ENCODE peak calls at places on chromosomes 4 and X, in six cellular contexts. C, H, J, M, B and S are unnamed samples.

GRCh38 chrX:17738737-17739535 is 1.6 kb downstream of the SCML1 start:
- DNase-seq in H (no peak), C (no peak), B (no peak), J (no peak), M (no peak), S (peak; percentile 2)

GRCh38 chrX:63513825-63514574 is 162.9 kb upstream of the SPIN4 start:
- DNase-seq in H (no peak), J (no peak), C (peak; percentile 91), B (peak; percentile 78), M (no peak), S (no peak)

GRCh38 chr4:80912350-80912749 is 118.2 kb upstream of the BMP3 start:
- DNase-seq in J (no peak), C (no peak), B (no peak), H (no peak), M (no peak), S (no peak)

GRCh38 chr4:71162386-71162785 is 168.9 kb downstream of the DCK start:
- DNase-seq in H (no peak), C (no peak), B (no peak), M (no peak), J (no peak), S (no peak)

GRCh38 chr4:127479031-127479622 is 153.6 kb upstream of the INTU start:
- DNase-seq in H (no peak), B (peak; percentile 6), J (no peak), C (peak; percentile 61), M (no peak), S (peak; percentile 26)

GRCh38 chr4:181877329-181877848 is 365.8 kb upstream of the TENM3 start:
- DNase-seq in H (no peak), J (no peak), C (peak; percentile 44), M (no peak), B (peak; percentile 5), S (no peak)

GRCh38 chrX:18810416-18810815 is 103.0 kb downstream of the PPEF1 start:
- DNase-seq in M (no peak), J (no peak), C (no peak), H (no peak), B (no peak), S (no peak)

GRCh38 chr4:182391111-182391684 is 148.0 kb downstream of the TENM3 start:
- DNase-seq in M (no peak), H (no peak), C (no peak), B (no peak), J (no peak), S (no peak)

GRCh38 chrX:85243761-85244410 is at the start of the genes SATL1 and ZNF711:
- DNase-seq in H (peak; percentile 61), C (peak; percentile 1), B (peak; percentile 29), M (no peak), J (peak; percentile 85), S (peak; percentile 65)

GRCh38 chr4:166277851-166278250 is 404.8 kb downstream of the TLL1 start:
- DNase-seq in J (no peak), B (no peak), C (no peak), H (no peak), M (no peak), S (no peak)

GRCh38 chr4:108060164-108060563 is 70.5 kb downstream of the HADH start:
- DNase-seq in C (peak; percentile 51), J (no peak), H (no peak), M (no peak), B (peak; percentile 35), S (no peak)

GRCh38 chrX:1355131-1355799 is 18.7 kb downstream of the IL3RA start:
- DNase-seq in H (peak; percentile 49), B (no peak), M (no peak), J (peak; percentile 25), C (no peak), S (peak; percentile 11)

GRCh38 chr4:163701915-163702314 is 207.4 kb downstream of the TMA16 start:
- DNase-seq in C (peak; percentile 43), H (no peak), B (peak; percentile 78), M (no peak), J (no peak), S (no peak)

GRCh38 chrX:30888526-30889146 is 418 bp downstream of the TAB3 start:
- DNase-seq in H (no peak), B (no peak), J (peak; percentile 16), C (peak; percentile 19), M (no peak), S (no peak)

GRCh38 chr4:23212558-23212957 is 519.8 kb downstream of the GBA3 start:
- DNase-seq in B (no peak), H (no peak), M (no peak), J (no peak), C (no peak), S (no peak)

GRCh38 chr4:37540486-37540885 is 145.7 kb downstream of the RELL1 start:
- DNase-seq in C (no peak), J (no peak), H (no peak), B (no peak), M (no peak), S (no peak)

GRCh38 chr4:5891563-5892320 is 1.1 kb downstream of the CRMP1 start:
- DNase-seq in H (no peak), B (no peak), M (no peak), C (no peak), J (no peak), S (no peak)

GRCh38 chr4:5893591-5893990 is 705 bp upstream of the CRMP1 start:
- DNase-seq in H (no peak), J (no peak), M (no peak), B (no peak), C (no peak), S (no peak)

GRCh38 chr4:5892321-5893012 is 419 bp downstream of the CRMP1 start:
- DNase-seq in M (no peak), H (no peak), B (no peak), J (no peak), C (no peak), S (no peak)

GRCh38 chr4:5894266-5894665 is 1.4 kb upstream of the CRMP1 start:
- DNase-seq in C (no peak), B (no peak), M (no peak), J (no peak), H (no peak), S (no peak)

DNA sequence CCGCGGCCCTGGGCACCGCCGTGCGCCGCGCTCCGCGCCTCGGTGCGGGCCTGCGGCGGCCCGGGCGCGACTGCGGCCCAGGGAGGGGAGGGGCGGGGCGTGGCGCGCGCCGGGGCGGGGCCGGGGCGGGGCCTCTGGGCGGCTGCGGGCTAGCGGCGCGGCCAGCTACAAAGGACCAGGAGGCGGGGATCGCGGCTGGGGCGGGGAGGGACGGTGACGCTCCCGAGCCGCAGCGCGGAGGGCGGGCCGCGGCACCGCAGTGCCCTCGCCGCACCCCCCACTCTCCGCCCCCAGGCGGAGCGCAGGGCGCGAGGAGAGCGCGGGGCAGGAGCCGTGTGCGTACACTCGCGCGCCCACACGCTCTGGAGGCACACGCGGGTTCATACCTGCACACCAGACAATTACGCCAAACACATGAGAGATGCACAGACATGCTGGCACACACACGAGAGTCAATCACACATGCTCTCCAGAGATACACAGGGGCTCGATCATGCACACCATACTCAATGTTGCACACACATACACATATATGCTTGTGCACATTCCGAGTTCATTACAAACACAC is at the start of gene CRMP1:
- DNase-seq in B (no peak), M (no peak), H (no peak), J (no peak), C (no peak), S (no peak)
- H3K4me3 ChIP-seq in B (no peak within 1 kb of the TSS), M (peak within 1 kb of the TSS; percentile 54), H (peak within 1 kb of the TSS; percentile 22), J (no peak within 1 kb of the TSS), C (no peak within 1 kb of the TSS), S (no peak within 1 kb of the TSS)

GRCh38 chr4:151666501-151666900 is 94.3 kb downstream of the GATB start:
- DNase-seq in H (no peak), B (no peak), C (no peak), J (no peak), M (no peak), S (no peak)
- H3K4me3 ChIP-seq in H (no peak overlapping the region), B (no peak overlapping the region), C (no peak overlapping the region), J (no peak overlapping the region), M (no peak overlapping the region), S (no peak overlapping the region)

DNA sequence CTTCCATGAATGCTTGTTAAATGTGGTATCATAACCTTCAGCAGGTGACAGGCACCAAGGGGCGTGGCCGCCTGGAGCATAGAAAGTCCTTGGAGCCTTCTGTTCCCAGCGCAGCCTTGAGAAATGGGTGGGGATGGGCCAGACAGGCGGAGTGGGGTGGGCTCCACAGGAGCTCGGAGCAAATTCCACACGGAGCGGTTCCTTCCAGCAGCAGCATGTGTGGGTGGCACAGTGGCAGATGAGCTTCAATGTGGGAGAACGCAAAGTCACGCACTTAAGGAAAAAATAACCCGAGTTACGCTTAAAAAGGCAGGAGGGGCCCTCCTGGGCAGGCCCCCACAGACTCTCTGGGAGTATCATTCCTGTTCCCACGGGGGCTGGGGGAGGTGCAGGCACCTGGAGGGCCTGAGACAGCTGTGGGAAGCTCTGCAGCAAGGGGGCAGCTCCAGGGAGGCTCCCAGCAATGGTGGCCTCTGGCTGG is 15.3 kb downstream of the TMEM271 start:
- DNase-seq in J (no peak), B (no peak), M (no peak), C (no peak), H (no peak), S (no peak)
- H3K4me3 ChIP-seq in J (no peak overlapping the region), B (no peak overlapping the region), M (no peak overlapping the region), C (no peak overlapping the region), H (no peak overlapping the region), S (no peak overlapping the region)

GRCh38 chrX:40009890-40010289 is 87.9 kb downstream of the BCOR start:
- DNase-seq in B (no peak), J (no peak), M (no peak), H (no peak), C (no peak), S (no peak)
- H3K4me3 ChIP-seq in B (no peak overlapping the region), J (no peak overlapping the region), M (no peak overlapping the region), H (no peak overlapping the region), C (no peak overlapping the region), S (no peak overlapping the region)

GRCh38 chrX:115565888-115566287 is 4.9 kb downstream of the PLS3 start:
- DNase-seq in J (no peak), C (no peak), H (no peak), M (no peak), B (no peak), S (no peak)
- H3K4me3 ChIP-seq in J (no peak overlapping the region), C (no peak overlapping the region), H (no peak overlapping the region), M (no peak overlapping the region), B (no peak overlapping the region), S (no peak overlapping the region)

GRCh38 chrX:69179380-69179911 is 14.2 kb upstream of the PJA1 start:
- DNase-seq in M (no peak), B (no peak), C (no peak), H (no peak), J (no peak), S (no peak)
- H3K4me3 ChIP-seq in M (no peak overlapping the region), B (no peak overlapping the region), C (no peak overlapping the region), H (no peak overlapping the region), J (no peak overlapping the region), S (no peak overlapping the region)

DNA sequence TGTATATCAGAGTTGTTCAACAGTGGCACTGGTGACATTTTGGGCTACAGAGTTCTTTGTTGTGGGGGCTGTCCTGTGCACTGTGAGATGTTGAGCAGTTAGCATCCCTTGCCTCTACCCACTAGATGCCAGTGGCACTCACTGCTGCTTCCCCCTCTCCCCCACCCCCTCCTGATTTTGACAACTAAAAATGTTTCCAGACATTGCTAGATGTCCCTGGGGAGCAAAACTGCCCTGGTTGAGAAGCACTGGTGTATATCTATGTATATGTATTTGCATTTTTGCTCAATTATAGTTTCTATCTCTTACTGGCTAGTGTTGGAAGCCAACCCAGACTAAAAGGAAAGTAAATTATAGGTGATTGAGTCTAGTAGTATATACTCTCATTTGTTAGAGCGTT is 2.4 kb downstream of the TMEM131L start:
- DNase-seq in H (no peak), J (peak; percentile 75), B (no peak), C (no peak), M (no peak), S (no peak)
- H3K4me3 ChIP-seq in H (peak overlapping the region; percentile 99), J (peak overlapping the region; percentile 80), B (no peak overlapping the region), C (no peak overlapping the region), M (peak overlapping the region; percentile 96), S (peak overlapping the region; percentile 87)

GRCh38 chr4:15792974-15793373 is 14.8 kb downstream of the CD38 start:
- DNase-seq in J (no peak), B (no peak), C (no peak), H (no peak), M (no peak), S (no peak)
- H3K4me3 ChIP-seq in J (no peak overlapping the region), B (no peak overlapping the region), C (no peak overlapping the region), H (no peak overlapping the region), M (no peak overlapping the region), S (no peak overlapping the region)